ENCODE peak calls at places on chromosomes 5 and 9, in six cellular contexts. U, P, D, B, I and Y are unnamed samples. For H3K4me1 and H3K9me3, the result is how much of the 10 kb centered on the place peaks cover.

GRCh38 chr5:123916331-123917121 is 404.5 kb downstream of the CSNK1G3 start:
- DNase-seq in U (no peak), P (no peak), D (no peak), B (no peak), I (no peak), Y (peak)

GRCh38 chr9:69195681-69196080 is 21.6 kb downstream of the TJP2 start:
- DNase-seq in U (no peak), P (no peak), D (no peak), B (no peak), I (no peak), Y (no peak)

GRCh38 chr5:167534131-167534530 is 757.3 kb upstream of the WWC1 start:
- DNase-seq in U (no peak), P (no peak), D (no peak), B (no peak), I (no peak), Y (no peak)

GRCh38 chr5:110441035-110441434 is 285.4 kb downstream of the TMEM232 start:
- DNase-seq in U (no peak), P (peak), D (no peak), B (no peak), I (no peak), Y (peak)

GRCh38 chr5:165497707-165498106 is 1992.3 kb downstream of the MAT2B start:
- DNase-seq in U (no peak), P (peak), D (no peak), B (no peak), I (no peak), Y (no peak)

GRCh38 chr5:107570805-107571531 is 99.8 kb downstream of the EFNA5 start:
- DNase-seq in U (no peak), P (peak), D (no peak), B (no peak), I (no peak), Y (peak)

GRCh38 chr5:154542581-154542980 is 64.6 kb upstream of the HAND1 start:
- DNase-seq in U (no peak), P (no peak), D (no peak), B (no peak), I (no peak), Y (no peak)

GRCh38 chr9:37035472-37036236 is 1.6 kb upstream of the PAX5 start:
- DNase-seq in U (no peak), P (no peak), D (no peak), B (no peak), I (no peak), Y (no peak)

GRCh38 chr9:5089737-5090136 is 95.7 kb downstream of the INSL6 start:
- DNase-seq in U (no peak), P (peak), D (no peak), B (no peak), I (no peak), Y (no peak)

GRCh38 chr9:90142580-90142979 is 500.0 kb downstream of the DIRAS2 start:
- DNase-seq in U (no peak), P (peak), D (no peak), B (peak), I (peak), Y (peak)

GRCh38 chr5:127875235-127876021 is 172.2 kb downstream of the CCDC192 start:
- DNase-seq in U (no peak), P (peak), D (peak), B (peak), I (peak), Y (peak)

GRCh38 chr5:172447646-172448365 is 6.5 kb downstream of the SH3PXD2B start:
- DNase-seq in U (no peak), P (no peak), D (peak), B (peak), I (no peak), Y (no peak)

GRCh38 chr5:132839426-132840301 is 9.2 kb upstream of the SHROOM1 start:
- DNase-seq in U (no peak), P (peak), D (no peak), B (no peak), I (no peak), Y (no peak)

GRCh38 chr5:39980056-39980455 is 555.3 kb upstream of the DAB2 start:
- DNase-seq in U (no peak), P (no peak), D (no peak), B (no peak), I (no peak), Y (no peak)

GRCh38 chr5:95858661-95859326 is 36.3 kb upstream of the GLRX start:
- DNase-seq in U (peak), P (peak), D (peak), B (peak), I (peak), Y (peak)

GRCh38 chr5:6686916-6687409 is 26.3 kb upstream of the TENT4A start:
- DNase-seq in U (no peak), P (peak), D (no peak), B (no peak), I (no peak), Y (peak)

GRCh38 chr9:137478613-137479314 is 19.6 kb upstream of the NSMF start:
- DNase-seq in U (no peak), P (no peak), D (peak), B (no peak), I (no peak), Y (peak)

GRCh38 chr9:126470251-126470993 is 143.3 kb upstream of the LMX1B start:
- DNase-seq in U (peak), P (no peak), D (peak), B (no peak), I (no peak), Y (peak)

GRCh38 chr5:139648205-139649081 is at the start of gene CXXC5:
- DNase-seq in U (no peak), P (peak), D (no peak), B (peak), I (peak), Y (peak)

DNA sequence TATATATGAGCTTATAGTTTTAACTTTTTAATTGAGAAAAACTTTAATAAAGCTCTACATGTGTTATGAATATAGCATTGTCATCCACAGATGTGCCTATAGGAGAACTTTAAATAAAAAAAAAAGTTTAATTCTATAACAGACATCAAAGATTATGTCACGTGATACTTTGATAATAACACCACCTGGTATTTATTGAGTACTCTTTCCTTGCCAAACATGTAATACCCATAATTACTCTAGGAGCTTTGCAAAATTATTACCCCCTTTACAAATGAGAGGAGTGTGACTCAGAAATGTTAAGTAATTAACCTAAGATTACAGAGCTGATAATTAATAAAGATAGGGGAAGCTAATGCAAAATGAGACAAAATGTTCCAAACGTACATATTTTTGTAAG is 43.0 kb downstream of the ITGA2 start:
- DNase-seq in U (no peak), P (no peak), D (no peak), B (no peak), I (no peak), Y (no peak)
- H3K4me1 ChIP-seq in U (under half), P (under half), D (half or more), B (under half), I (under half), Y (under half)

GRCh38 chr9:120338340-120338739 is 241.6 kb downstream of the CDK5RAP2 start:
- DNase-seq in U (no peak), P (no peak), D (no peak), B (no peak), I (no peak), Y (no peak)
- H3K9me3 ChIP-seq in U (under half), P (under half), D (under half), B (under half), I (under half), Y (under half)

DNA sequence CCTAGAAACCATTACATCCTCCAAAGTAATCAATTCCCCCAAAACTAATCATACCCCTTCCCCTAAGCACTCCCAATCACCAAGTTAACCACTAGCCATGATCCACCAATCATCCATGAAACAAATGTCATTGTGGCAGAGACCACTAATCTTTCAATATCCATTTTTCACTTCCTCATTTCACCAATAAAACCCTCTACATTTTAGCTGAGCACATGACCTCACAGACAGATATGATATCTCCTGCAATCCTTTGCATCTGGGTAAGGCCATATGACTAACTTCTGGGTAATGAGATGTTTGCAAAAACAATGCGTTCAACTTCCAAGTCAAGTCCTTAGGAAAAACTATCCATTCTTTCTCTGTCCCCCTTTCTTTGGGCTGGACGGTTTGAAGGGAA is 20.7 kb downstream of the OR2S2 start:
- DNase-seq in U (no peak), P (no peak), D (no peak), B (no peak), I (no peak), Y (no peak)
- H3K4me1 ChIP-seq in U (half or more), P (under half), D (under half), B (under half), I (under half), Y (under half)

GRCh38 chr5:1310118-1310517 is 15.2 kb upstream of the TERT start:
- DNase-seq in U (peak), P (no peak), D (no peak), B (no peak), I (no peak), Y (no peak)
- H3K9me3 ChIP-seq in U (under half), P (under half), D (under half), B (under half), I (under half), Y (under half)

GRCh38 chr5:145941096-145941676 is 4.8 kb downstream of the SH3RF2 start:
- DNase-seq in U (no peak), P (peak), D (no peak), B (no peak), I (no peak), Y (no peak)
- H3K4me1 ChIP-seq in U (under half), P (under half), D (under half), B (under half), I (under half), Y (under half)

DNA sequence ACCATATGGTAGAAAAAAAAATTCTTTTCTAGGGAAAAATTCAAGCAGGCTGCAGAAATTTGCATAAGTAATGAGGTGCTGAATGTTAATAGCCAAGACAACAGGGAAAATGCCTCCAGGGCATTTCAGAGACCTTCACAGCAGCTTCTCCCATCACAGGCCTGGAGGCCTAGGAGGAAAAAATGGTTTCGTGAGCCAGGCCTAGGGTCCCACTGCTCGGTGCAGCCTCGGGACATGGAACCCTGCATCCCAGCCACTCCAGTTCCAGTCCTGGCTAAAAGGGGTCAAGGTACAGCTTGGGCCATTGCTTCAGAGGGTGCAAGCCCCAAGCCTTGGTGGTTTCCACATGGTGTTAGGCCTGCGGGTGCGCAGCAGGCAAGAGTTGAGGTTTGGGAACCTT is 436.0 kb upstream of the SMC2 start:
- DNase-seq in U (no peak), P (no peak), D (no peak), B (no peak), I (no peak), Y (no peak)
- H3K9me3 ChIP-seq in U (under half), P (under half), D (under half), B (under half), I (under half), Y (under half)

GRCh38 chr9:128091144-128091543 is 23.1 kb downstream of the SLC25A25 start:
- DNase-seq in U (no peak), P (no peak), D (no peak), B (peak), I (peak), Y (peak)
- H3K4me1 ChIP-seq in U (half or more), P (under half), D (under half), B (under half), I (under half), Y (under half)